ENCODE peak calls at places on chromosomes 7 and 10, in eight cellular contexts. A, J, G, M, V, C, F and B are unnamed samples.

GRCh38 chr7:149422914-149423285 is 38.0 kb downstream of the ZNF777 start:
- DNase-seq in V (no peak), J (peak; percentile 56), C (no peak), F (no peak), A (peak; percentile 37), M (peak; percentile 40), G (no peak), B (no peak)

GRCh38 chr7:468681-469590 is 50.7 kb downstream of the PDGFA start:
- DNase-seq in A (no peak), V (no peak), M (no peak), C (no peak), F (peak; percentile 78), G (no peak), J (no peak), B (peak; percentile 66)

GRCh38 chr10:114261116-114261515 is 22.1 kb downstream of the VWA2 start:
- DNase-seq in A (no peak), C (peak; percentile 86), F (peak; percentile 89), J (no peak), G (peak; percentile 77), M (no peak), V (no peak), B (peak; percentile 93)

GRCh38 chr10:124681626-124682552 is 62.3 kb downstream of the FAM53B start:
- DNase-seq in C (no peak), G (no peak), F (no peak), V (no peak), J (no peak), A (no peak), M (no peak), B (no peak)

GRCh38 chr10:25071227-25071626 is 54.8 kb downstream of the THNSL1 start:
- DNase-seq in J (no peak), F (no peak), C (no peak), V (no peak), G (no peak), A (no peak), M (no peak), B (no peak)

GRCh38 chr7:120538335-120538734 is 265.4 kb downstream of the KCND2 start:
- DNase-seq in F (no peak), J (no peak), V (no peak), G (no peak), M (no peak), C (no peak), A (no peak), B (no peak)

GRCh38 chr10:79182763-79183467 is 114.1 kb downstream of the ZMIZ1 start:
- DNase-seq in G (peak; percentile 45), M (no peak), A (no peak), V (no peak), C (no peak), F (no peak), J (no peak), B (peak; percentile 83)

GRCh38 chr7:95472521-95473160 is 13.1 kb upstream of the ASB4 start:
- DNase-seq in V (no peak), G (peak; percentile 52), A (no peak), F (peak; percentile 93), M (no peak), J (no peak), C (peak; percentile 8), B (peak; percentile 55)

GRCh38 chr7:52696183-52696582 is 339.2 kb upstream of the POM121L12 start:
- DNase-seq in F (no peak), A (no peak), M (no peak), J (no peak), C (no peak), G (no peak), V (no peak), B (no peak)

GRCh38 chr7:37901890-37902524 is 14.6 kb downstream of the SFRP4 start:
- DNase-seq in C (peak; percentile 29), M (no peak), F (peak; percentile 78), A (no peak), V (peak; percentile 6), J (no peak), G (peak; percentile 70), B (peak; percentile 73)

GRCh38 chr7:68166525-68166924 is 1169.9 kb downstream of the TYW1 start:
- DNase-seq in J (no peak), V (no peak), M (no peak), C (no peak), G (no peak), A (no peak), F (no peak), B (no peak)

GRCh38 chr10:127968659-127969058 is 61.8 kb downstream of the PTPRE start:
- DNase-seq in V (no peak), F (no peak), C (no peak), A (no peak), J (no peak), M (no peak), G (no peak), B (no peak)

GRCh38 chr10:106711313-106711906 is 453.1 kb downstream of the SORCS1 start:
- DNase-seq in M (peak; percentile 2), C (peak; percentile 12), F (peak; percentile 1), J (peak; percentile 72), V (no peak), G (peak; percentile 2), A (no peak), B (peak; percentile 48)

GRCh38 chr10:55019461-55019860 is 218.4 kb upstream of the PCDH15 start:
- DNase-seq in C (no peak), M (no peak), J (no peak), G (no peak), A (no peak), F (no peak), V (peak; percentile 2), B (no peak)

GRCh38 chr7:158646766-158647474 is 57.7 kb downstream of the NCAPG2 start:
- DNase-seq in C (peak; percentile 8), J (peak; percentile 61), G (no peak), F (no peak), V (no peak), A (no peak), M (peak; percentile 16), B (no peak)

GRCh38 chr7:13851756-13852155 is 137.7 kb downstream of the ETV1 start:
- DNase-seq in M (no peak), A (no peak), C (no peak), V (peak; percentile 12), J (no peak), F (peak; percentile 36), G (no peak), B (no peak)